ENCODE peak calls at places on chromosomes 4 and X, in five cellular contexts. Y is activated CD4-positive, alpha-beta T cell treated with anti-CD3 and anti-CD28 coated beads for 24 hours; E is K562; A is Daoy; L is fibroblast of the aortic adventitia. B is an unnamed sample.

GRCh38 chr4:47071863-47072441 is 40.6 kb downstream of the GABRB1 start:
- DNase-seq in Y (no peak), E (no peak), A (peak), L (peak), B (no peak)

GRCh38 chr4:336893-337142 is 796 bp upstream of the ZNF141 start:
- DNase-seq in Y (no peak), E (no peak), A (no peak), L (no peak), B (no peak)

GRCh38 chrX:15468036-15468435 is 25.1 kb downstream of the PIR start:
- DNase-seq in Y (no peak), E (no peak), A (peak), L (peak), B (no peak)

GRCh38 chrX:109843963-109844751 is 111.1 kb upstream of the ACSL4 start:
- DNase-seq in Y (no peak), E (no peak), A (no peak), L (peak), B (no peak)

GRCh38 chr4:151687021-151687640 is 73.7 kb downstream of the GATB start:
- DNase-seq in Y (no peak), E (no peak), A (peak), L (peak), B (no peak)

GRCh38 chr4:78940752-78941151 is 1.5 kb upstream of the PAQR3 start:
- DNase-seq in Y (no peak), E (no peak), A (no peak), L (no peak), B (no peak)

GRCh38 chrX:47361538-47362511 is 8.6 kb upstream of the ZNF157 start:
- DNase-seq in Y (no peak), E (peak), A (peak), L (peak), B (peak)

GRCh38 chr4:165367040-165367439 is 11.8 kb upstream of the CPE start:
- DNase-seq in Y (no peak), E (no peak), A (peak), L (peak), B (no peak)

GRCh38 chr4:73859614-73860088 is 6.6 kb downstream of the PF4V1 start:
- DNase-seq in Y (no peak), E (no peak), A (peak), L (peak), B (no peak)

GRCh38 chrX:50691820-50692219 is 122.2 kb downstream of the SHROOM4 start:
- DNase-seq in Y (peak), E (peak), A (peak), L (peak), B (no peak)

GRCh38 chr4:142408003-142408441 is 438.1 kb downstream of the INPP4B start:
- DNase-seq in Y (no peak), E (no peak), A (no peak), L (peak), B (no peak)

GRCh38 chr4:19748911-19749473 is 502.7 kb upstream of the SLIT2 start:
- DNase-seq in Y (no peak), E (no peak), A (peak), L (peak), B (no peak)

GRCh38 chrX:69179380-69179911 is 14.2 kb upstream of the PJA1 start:
- DNase-seq in Y (no peak), E (no peak), A (peak), L (no peak), B (no peak)

GRCh38 chr4:7172508-7172907 is 19.8 kb upstream of the SORCS2 start:
- DNase-seq in Y (no peak), E (no peak), A (no peak), L (no peak), B (no peak)

GRCh38 chr4:166670341-166670740 is 564.0 kb downstream of the SPOCK3 start:
- DNase-seq in Y (no peak), E (no peak), A (no peak), L (no peak), B (no peak)

GRCh38 chr4:33407496-33407895 is 2687.3 kb downstream of the PCDH7 start:
- DNase-seq in Y (no peak), E (no peak), A (no peak), L (no peak), B (no peak)

GRCh38 chr4:10015140-10015753 is 6.0 kb downstream of the SLC2A9 start:
- DNase-seq in Y (no peak), E (no peak), A (peak), L (peak), B (peak)

GRCh38 chr4:77199276-77199675 is 42.3 kb downstream of the CCNG2 start:
- DNase-seq in Y (no peak), E (no peak), A (no peak), L (no peak), B (no peak)

GRCh38 chr4:71186257-71186565 is 152.6 kb upstream of the SLC4A4 start:
- DNase-seq in Y (no peak), E (no peak), A (no peak), L (no peak), B (no peak)

GRCh38 chr4:1517592-1518411 is 111.6 kb upstream of the NKX1-1 start:
- DNase-seq in Y (no peak), E (no peak), A (no peak), L (no peak), B (no peak)

GRCh38 chr4:139655116-139655515 is 10.5 kb upstream of the MGST2 start:
- DNase-seq in Y (no peak), E (no peak), A (peak), L (peak), B (no peak)

GRCh38 chr4:146407669-146408084 is 114.1 kb downstream of the SLC10A7 start:
- DNase-seq in Y (no peak), E (peak), A (peak), L (peak), B (no peak)

GRCh38 chr4:119490335-119490734 is 138.3 kb downstream of the PDE5A start:
- DNase-seq in Y (no peak), E (no peak), A (peak), L (peak), B (no peak)

GRCh38 chrX:4225086-4225485 is 511.6 kb upstream of the PRKX start:
- DNase-seq in Y (no peak), E (no peak), A (no peak), L (no peak), B (peak)

GRCh38 chr4:142126890-142127497 is 490.6 kb downstream of the IL15 start:
- DNase-seq in Y (peak), E (peak), A (peak), L (peak), B (peak)

GRCh38 chrX:103571726-103572125 is 13.6 kb upstream of the TCEAL4 start:
- DNase-seq in Y (no peak), E (no peak), A (no peak), L (no peak), B (no peak)

GRCh38 chrX:153562546-153562945 is 36.4 kb downstream of the CCNQ start:
- DNase-seq in Y (no peak), E (no peak), A (no peak), L (no peak), B (no peak)

GRCh38 chr4:105496899-105497298 is 23.0 kb upstream of the PPA2 start:
- DNase-seq in Y (no peak), E (no peak), A (no peak), L (no peak), B (no peak)